ENCODE peak calls at places on chromosomes 7 and 10, in five cellular contexts. O is endothelial cell, L is HTR-8/SVneo, Z is NCI-H748 treated with DMSO at 0.1 percent for 48 hours, T is GM23248. Y is an unnamed sample.

GRCh38 chr7:143487566-143487965 is 9.9 kb downstream of the TAS2R41 start:
- DNase-seq in O (no peak), L (no peak), Z (no peak), T (peak), Y (no peak)

GRCh38 chr10:26217396-26218105 is 977 bp downstream of the GAD2 start:
- DNase-seq in O (peak), L (no peak), Z (peak), T (peak), Y (no peak)

GRCh38 chr7:30914611-30915601 is 3.3 kb downstream of the AQP1 start:
- DNase-seq in O (no peak), L (peak), Z (no peak), T (peak), Y (peak)

GRCh38 chr7:19290936-19291335 is 145.7 kb upstream of the FERD3L start:
- DNase-seq in O (no peak), L (no peak), Z (no peak), T (no peak), Y (peak)

GRCh38 chr7:107742678-107743566 is 1.0 kb upstream of the CBLL1 start:
- DNase-seq in O (peak), L (no peak), Z (no peak), T (no peak), Y (no peak)

GRCh38 chr7:115976651-115977050 is 53.9 kb downstream of the TFEC start:
- DNase-seq in O (no peak), L (no peak), Z (no peak), T (no peak), Y (no peak)

GRCh38 chr10:22655312-22655973 is 58.9 kb downstream of the PIP4K2A start:
- DNase-seq in O (no peak), L (no peak), Z (no peak), T (peak), Y (no peak)

GRCh38 chr7:155576416-155576815 is 30.1 kb upstream of the CNPY1 start:
- DNase-seq in O (no peak), L (no peak), Z (no peak), T (no peak), Y (no peak)

GRCh38 chr7:17392846-17393245 is 94.4 kb downstream of the AHR start:
- DNase-seq in O (no peak), L (no peak), Z (no peak), T (peak), Y (no peak)

GRCh38 chr10:121984463-121984862 is 4.5 kb upstream of the TACC2 start:
- DNase-seq in O (no peak), L (no peak), Z (no peak), T (no peak), Y (no peak)

GRCh38 chr7:142865766-142866165 is 10.9 kb downstream of the EPHB6 start:
- DNase-seq in O (no peak), L (no peak), Z (no peak), T (no peak), Y (no peak)

GRCh38 chr10:32349968-32350738 is 3.2 kb upstream of the EPC1 start:
- DNase-seq in O (no peak), L (no peak), Z (no peak), T (no peak), Y (no peak)

GRCh38 chr10:11787846-11788245 is 35.3 kb upstream of the PROSER2 start:
- DNase-seq in O (no peak), L (no peak), Z (no peak), T (no peak), Y (no peak)

GRCh38 chr7:47292832-47293309 is 289.0 kb downstream of the TNS3 start:
- DNase-seq in O (no peak), L (no peak), Z (no peak), T (no peak), Y (no peak)

GRCh38 chr10:104067525-104067924 is 18.2 kb downstream of the COL17A1 start:
- DNase-seq in O (no peak), L (no peak), Z (no peak), T (no peak), Y (no peak)

GRCh38 chr7:82677064-82677463 is 233.5 kb upstream of the CACNA2D1 start:
- DNase-seq in O (no peak), L (no peak), Z (no peak), T (no peak), Y (peak)

GRCh38 chr10:110394898-110395297 is 90.2 kb upstream of the SMNDC1 start:
- DNase-seq in O (no peak), L (no peak), Z (no peak), T (no peak), Y (no peak)